ENCODE peak calls at places on chromosomes 6 and 20, in eight cellular contexts. A, E, Z, I, F, C, X and W are unnamed samples.

GRCh38 chr6:148835920-148836441 is 89.2 kb downstream of the UST start:
- DNase-seq in A (no peak), E (peak; percentile 91), Z (peak; percentile 23), I (peak; percentile 16), F (no peak), C (peak; percentile 24), X (peak; percentile 96), W (no peak)

GRCh38 chr6:163165922-163166321 is 248.6 kb upstream of the QKI start:
- DNase-seq in A (no peak), E (no peak), Z (no peak), I (no peak), F (peak; percentile 92), C (no peak), X (no peak), W (no peak)

GRCh38 chr20:24650091-24650490 is 180.7 kb downstream of the SYNDIG1 start:
- DNase-seq in A (no peak), E (peak; percentile 88), Z (no peak), I (no peak), F (no peak), C (no peak), X (peak; percentile 89), W (no peak)

GRCh38 chr6:55528624-55529023 is 50.4 kb downstream of the HMGCLL1 start:
- DNase-seq in A (no peak), E (peak; percentile 50), Z (no peak), I (no peak), F (no peak), C (peak; percentile 3), X (peak; percentile 37), W (no peak)

GRCh38 chr6:34098045-34098936 is 47.6 kb downstream of the GRM4 start:
- DNase-seq in A (no peak), E (no peak), Z (no peak), I (no peak), F (no peak), C (no peak), X (no peak), W (no peak)

GRCh38 chr6:37546141-37546871 is 46.6 kb upstream of the CCDC167 start:
- DNase-seq in A (no peak), E (no peak), Z (no peak), I (no peak), F (no peak), C (no peak), X (no peak), W (no peak)

GRCh38 chr6:163354085-163354484 is 60.4 kb upstream of the QKI start:
- DNase-seq in A (no peak), E (peak; percentile 53), Z (no peak), I (no peak), F (no peak), C (no peak), X (peak; percentile 21), W (no peak)

GRCh38 chr20:62887147-62887859 is 25.7 kb upstream of the TCFL5 start:
- DNase-seq in A (peak; percentile 29), E (peak; percentile 94), Z (no peak), I (no peak), F (no peak), C (no peak), X (peak; percentile 96), W (peak; percentile 82)

GRCh38 chr20:63361507-63362425 is 617 bp upstream of the CHRNA4 start:
- DNase-seq in A (no peak), E (no peak), Z (no peak), I (no peak), F (no peak), C (no peak), X (no peak), W (no peak)

GRCh38 chr6:52596371-52597028 is 19.6 kb upstream of the TRAM2 start:
- DNase-seq in A (no peak), E (peak; percentile 89), Z (no peak), I (no peak), F (peak; percentile 7), C (peak; percentile 98), X (peak; percentile 84), W (no peak)

GRCh38 chr20:63952210-63952535 is 4.0 kb downstream of the UCKL1 start:
- DNase-seq in A (no peak), E (no peak), Z (no peak), I (no peak), F (no peak), C (no peak), X (no peak), W (no peak)

GRCh38 chr20:59295531-59295930 is 4.9 kb upstream of the EDN3 start:
- DNase-seq in A (no peak), E (no peak), Z (no peak), I (no peak), F (no peak), C (no peak), X (no peak), W (no peak)

GRCh38 chr6:83047065-83047754 is 18.4 kb downstream of the UBE3D start:
- DNase-seq in A (no peak), E (no peak), Z (no peak), I (no peak), F (no peak), C (no peak), X (no peak), W (no peak)

GRCh38 chr6:56055066-56055465 is 179.7 kb upstream of the BMP5 start:
- DNase-seq in A (no peak), E (no peak), Z (no peak), I (no peak), F (no peak), C (no peak), X (no peak), W (no peak)

GRCh38 chr6:162528538-162528937 is 199.0 kb downstream of the PRKN start:
- DNase-seq in A (no peak), E (no peak), Z (no peak), I (no peak), F (no peak), C (no peak), X (no peak), W (peak; percentile 51)

GRCh38 chr20:43939762-43940121 is 25.1 kb downstream of the TOX2 start:
- DNase-seq in A (no peak), E (no peak), Z (no peak), I (no peak), F (no peak), C (no peak), X (no peak), W (peak; percentile 4)

GRCh38 chr6:81842254-81842653 is 89.8 kb upstream of the TENT5A start:
- DNase-seq in A (no peak), E (peak; percentile 17), Z (no peak), I (no peak), F (no peak), C (no peak), X (no peak), W (no peak)

GRCh38 chr20:61434361-61434781 is 182.3 kb downstream of the CDH4 start:
- DNase-seq in A (no peak), E (peak; percentile 36), Z (no peak), I (no peak), F (no peak), C (no peak), X (peak; percentile 25), W (no peak)

GRCh38 chr6:92700411-92700810 is 718.9 kb downstream of the EPHA7 start:
- DNase-seq in A (no peak), E (no peak), Z (no peak), I (no peak), F (no peak), C (no peak), X (no peak), W (peak; percentile 41)

GRCh38 chr20:53865905-53866786 is 204.2 kb downstream of the BCAS1 start:
- DNase-seq in A (no peak), E (peak; percentile 60), Z (no peak), I (no peak), F (peak; percentile 45), C (no peak), X (peak; percentile 77), W (no peak)

GRCh38 chr6:63663147-63663877 is 27.7 kb downstream of the PHF3 start:
- DNase-seq in A (no peak), E (peak; percentile 73), Z (no peak), I (no peak), F (no peak), C (no peak), X (peak; percentile 85), W (no peak)

GRCh38 chr6:166307082-166307980 is 861 bp downstream of the PRR18 start:
- DNase-seq in A (no peak), E (no peak), Z (peak; percentile 21), I (no peak), F (peak; percentile 27), C (no peak), X (no peak), W (no peak)

GRCh38 chr20:63492518-63492917 is 6.4 kb downstream of the EEF1A2 start:
- DNase-seq in A (no peak), E (no peak), Z (no peak), I (no peak), F (no peak), C (no peak), X (no peak), W (no peak)

GRCh38 chr6:150184850-150185480 is 42.1 kb downstream of the PPP1R14C start:
- DNase-seq in A (no peak), E (no peak), Z (no peak), I (no peak), F (no peak), C (no peak), X (no peak), W (no peak)

GRCh38 chr6:162151050-162151658 is 576.4 kb downstream of the PRKN start:
- DNase-seq in A (no peak), E (peak; percentile 61), Z (no peak), I (no peak), F (no peak), C (no peak), X (no peak), W (no peak)

GRCh38 chr6:45438849-45439406 is 61.2 kb upstream of the SUPT3H start:
- DNase-seq in A (no peak), E (peak; percentile 88), Z (no peak), I (no peak), F (no peak), C (no peak), X (peak; percentile 93), W (no peak)

GRCh38 chr6:135066806-135067205 is 12.2 kb upstream of the HBS1L start:
- DNase-seq in A (no peak), E (no peak), Z (peak; percentile 13), I (no peak), F (no peak), C (no peak), X (no peak), W (no peak)

GRCh38 chr6:12296255-12296573 is 6.1 kb downstream of the EDN1 start:
- DNase-seq in A (no peak), E (peak; percentile 53), Z (no peak), I (no peak), F (no peak), C (peak; percentile 21), X (peak; percentile 83), W (no peak)

GRCh38 chr20:46850416-46850815 is 44.2 kb upstream of the EYA2 start:
- DNase-seq in A (no peak), E (no peak), Z (no peak), I (no peak), F (no peak), C (no peak), X (no peak), W (no peak)